ENCODE peak calls at places on chromosomes 13 and 19, in four cellular contexts. D is WTC11, L is K562, N is GM12878. B is an unnamed sample.

GRCh38 chr19:47507031-47507430 is 7.8 kb downstream of the NAPA start:
- DNase-seq in D (no peak), L (no peak), N (no peak), B (no peak)

GRCh38 chr19:53328967-53329366 is 4.6 kb upstream of the ZNF845 start:
- DNase-seq in D (peak), L (peak), N (no peak), B (peak)

GRCh38 chr19:4695224-4695731 is 25.1 kb upstream of the MYDGF start:
- DNase-seq in D (no peak), L (no peak), N (no peak), B (no peak)

GRCh38 chr19:46718157-46718933 is 1.4 kb upstream of the PRKD2 start:
- DNase-seq in D (peak), L (no peak), N (peak), B (no peak)

GRCh38 chr13:98821372-98822237 is 69.1 kb upstream of the SLC15A1 start:
- DNase-seq in D (no peak), L (no peak), N (no peak), B (peak)

GRCh38 chr13:86185107-86185506 is 385.9 kb upstream of the SLITRK6 start:
- DNase-seq in D (no peak), L (no peak), N (no peak), B (no peak)

GRCh38 chr19:56837892-56838679 is 2.4 kb downstream of the PEG3 start:
- DNase-seq in D (no peak), L (no peak), N (no peak), B (peak)

GRCh38 chr13:73303858-73304257 is 245.1 kb downstream of the KLF5 start:
- DNase-seq in D (no peak), L (no peak), N (no peak), B (no peak)

GRCh38 chr13:41284512-41285288 is 21.3 kb upstream of the MTRF1 start:
- DNase-seq in D (no peak), L (no peak), N (no peak), B (no peak)

GRCh38 chr19:46133101-46133627 is 8.7 kb upstream of the IGFL3 start:
- DNase-seq in D (peak), L (no peak), N (peak), B (no peak)

GRCh38 chr13:112901951-112902651 is 66.9 kb upstream of the MCF2L start:
- DNase-seq in D (peak), L (no peak), N (no peak), B (no peak)

GRCh38 chr13:38582133-38582532 is 104.7 kb upstream of the FREM2 start:
- DNase-seq in D (no peak), L (peak), N (no peak), B (peak)

GRCh38 chr13:111253334-111253872 is 67.0 kb upstream of the TEX29 start:
- DNase-seq in D (no peak), L (no peak), N (no peak), B (no peak)

GRCh38 chr13:82878536-82878935 is 1003.7 kb downstream of the SLITRK1 start:
- DNase-seq in D (no peak), L (no peak), N (no peak), B (no peak)

GRCh38 chr13:32669030-32669646 is 82.9 kb downstream of the PDS5B start:
- DNase-seq in D (no peak), L (peak), N (no peak), B (peak)

GRCh38 chr19:50759886-50760285 is 10.4 kb upstream of the GPR32 start:
- DNase-seq in D (no peak), L (peak), N (no peak), B (no peak)

GRCh38 chr13:109700176-109700575 is 86.2 kb downstream of the IRS2 start:
- DNase-seq in D (no peak), L (peak), N (no peak), B (peak)

GRCh38 chr13:40064154-40064713 is 408.8 kb downstream of the COG6 start:
- DNase-seq in D (no peak), L (no peak), N (no peak), B (no peak)

GRCh38 chr19:6862673-6863078 is 24.7 kb upstream of the ADGRE1 start:
- DNase-seq in D (peak), L (peak), N (peak), B (peak)

GRCh38 chr13:28121224-28121623 is 17.1 kb upstream of the PAN3 start:
- DNase-seq in D (no peak), L (no peak), N (no peak), B (no peak)

GRCh38 chr13:51726446-51727185 is 77.3 kb downstream of the DHRS12 start:
- DNase-seq in D (no peak), L (no peak), N (no peak), B (no peak)

GRCh38 chr13:75635621-75636338 is at the start of gene LMO7:
- DNase-seq in D (peak), L (peak), N (no peak), B (peak)
- TF ChIP-seq USF1 in D (no peak), L (no peak), N (no peak), B (no peak)

GRCh38 chr13:99962242-99962641 is 9.3 kb downstream of the ZIC5 start:
- DNase-seq in D (no peak), L (no peak), N (no peak), B (no peak)
- TF ChIP-seq USF1 in D (no peak), L (no peak), N (no peak), B (no peak)

GRCh38 chr19:11194657-11195056 is 2.7 kb downstream of the KANK2 start:
- DNase-seq in D (no peak), L (no peak), N (no peak), B (no peak)
- TF ChIP-seq USF1 in D (no peak), L (no peak), N (no peak), B (no peak)

GRCh38 chr19:3420244-3420755 is 53.9 kb downstream of the NFIC start:
- DNase-seq in D (no peak), L (no peak), N (no peak), B (no peak)
- TF ChIP-seq USF1 in D (no peak), L (no peak), N (no peak), B (no peak)

GRCh38 chr19:10553943-10554381 is 10.3 kb downstream of the ATG4D start:
- DNase-seq in D (no peak), L (no peak), N (peak), B (no peak)
- TF ChIP-seq USF1 in D (no peak), L (no peak), N (no peak), B (no peak)

GRCh38 chr19:34598217-34599155 is 78.5 kb downstream of the SCGB2B2 start:
- DNase-seq in D (no peak), L (no peak), N (no peak), B (no peak)
- TF ChIP-seq USF1 in D (no peak), L (no peak), N (no peak), B (no peak)

GRCh38 chr13:50129065-50129922 is 114.0 kb downstream of the KCNRG start:
- DNase-seq in D (no peak), L (no peak), N (no peak), B (no peak)
- TF ChIP-seq USF1 in D (peak), L (no peak), N (no peak), B (no peak)

B was measured in SK-N-SH.